ENCODE peak calls at places on chromosome 16, in four cellular contexts. N, U, Z and T are unnamed samples.

GRCh38 chr16:84196101-84196500 is 5.1 kb downstream of the ADAD2 start:
- DNase-seq in Z (no peak), U (no peak), N (no peak), T (no peak)

GRCh38 chr16:78249056-78249455 is 149.6 kb downstream of the WWOX start:
- DNase-seq in Z (no peak), U (no peak), N (no peak), T (no peak)

GRCh38 chr16:12688972-12689850 is 114.5 kb downstream of the CPPED1 start:
- DNase-seq in U (no peak), N (no peak), Z (peak), T (no peak)

GRCh38 chr16:77307764-77308561 is 108.8 kb downstream of the SYCE1L start:
- DNase-seq in Z (no peak), N (no peak), U (peak), T (peak)

GRCh38 chr16:73056383-73056782 is 8.5 kb upstream of the ZFHX3 start:
- DNase-seq in N (no peak), Z (no peak), U (no peak), T (no peak)

GRCh38 chr16:89793955-89794354 is 22.5 kb downstream of the FANCA start:
- DNase-seq in N (no peak), Z (no peak), U (no peak), T (no peak)

GRCh38 chr16:57093845-57094564 is 1.6 kb downstream of the CPNE2 start:
- DNase-seq in Z (no peak), U (no peak), N (no peak), T (no peak)

GRCh38 chr16:27704252-27704651 is 154.3 kb downstream of the KATNIP start:
- DNase-seq in U (no peak), Z (no peak), N (no peak), T (no peak)

GRCh38 chr16:59950431-59950830 is 1216.3 kb upstream of the GOT2 start:
- DNase-seq in U (peak), Z (no peak), N (no peak), T (no peak)

GRCh38 chr16:23670137-23670776 is 8.4 kb upstream of the PLK1 start:
- DNase-seq in N (no peak), U (peak), Z (no peak), T (peak)

GRCh38 chr16:4263504-4264436 is 9.1 kb downstream of the TFAP4 start:
- DNase-seq in Z (no peak), N (no peak), U (peak), T (no peak)

GRCh38 chr16:14300631-14301149 is 229.6 kb downstream of the MRTFB start:
- DNase-seq in U (peak), N (peak), Z (peak), T (peak)

GRCh38 chr16:67942200-67942509 is 1.8 kb downstream of the LCAT start:
- DNase-seq in U (peak), Z (peak), N (no peak), T (peak)

GRCh38 chr16:24013733-24014645 is 178.2 kb downstream of the PRKCB start:
- DNase-seq in Z (peak), U (no peak), N (no peak), T (no peak)

GRCh38 chr16:22948058-22948602 is 134.2 kb downstream of the HS3ST2 start:
- DNase-seq in U (peak), N (no peak), Z (no peak), T (no peak)

GRCh38 chr16:51035110-51035498 is 116.0 kb downstream of the SALL1 start:
- DNase-seq in U (no peak), Z (no peak), N (no peak), T (no peak)

GRCh38 chr16:80174416-80174815 is 366.4 kb upstream of the DYNLRB2 start:
- DNase-seq in U (peak), N (no peak), Z (no peak), T (peak)

GRCh38 chr16:586047-586644 is 3.7 kb upstream of the RAB40C start:
- DNase-seq in N (no peak), U (no peak), Z (no peak), T (no peak)

GRCh38 chr16:68676113-68676860 is 31.2 kb downstream of the CDH3 start:
- DNase-seq in N (no peak), Z (no peak), U (peak), T (peak)